ENCODE peak calls at places on chromosomes 2 and 18, in seven cellular contexts. E is transverse colon; N is pancreas; O is WTC11; J is foreskin fibroblast; A is CD8-positive, alpha-beta T cell; X is renal cortical epithelial cell. Q is an unnamed sample.

GRCh38 chr2:107588181-107588580 is 238.5 kb upstream of the RGPD4 start:
- DNase-seq in E (no peak), N (no peak), O (no peak), J (no peak), A (no peak), X (no peak), Q (no peak)

GRCh38 chr2:240988571-240989271 is 9.7 kb upstream of the SNED1 start:
- DNase-seq in E (peak), N (peak), O (no peak), J (no peak), A (no peak), X (no peak), Q (peak)

GRCh38 chr18:31954349-31954748 is 11.4 kb upstream of the TRAPPC8 start:
- DNase-seq in E (peak), N (no peak), O (no peak), J (peak), A (no peak), X (peak), Q (no peak)

GRCh38 chr2:42722328-42723190 is 41.4 kb downstream of the OXER1 start:
- DNase-seq in E (peak), N (peak), O (no peak), J (peak), A (no peak), X (peak), Q (peak)

GRCh38 chr18:12851709-12852108 is 32.3 kb downstream of the PTPN2 start:
- DNase-seq in E (no peak), N (no peak), O (no peak), J (peak), A (no peak), X (peak), Q (no peak)

GRCh38 chr2:29123584-29124349 is 8.6 kb downstream of the CLIP4 start:
- DNase-seq in E (no peak), N (no peak), O (no peak), J (peak), A (no peak), X (peak), Q (no peak)

GRCh38 chr18:77065221-77065981 is 67.2 kb downstream of the MBP start:
- DNase-seq in E (no peak), N (peak), O (no peak), J (peak), A (no peak), X (peak), Q (peak)

GRCh38 chr2:109124982-109125594 is 3.9 kb upstream of the SH3RF3 start:
- DNase-seq in E (no peak), N (no peak), O (peak), J (no peak), A (no peak), X (peak), Q (no peak)

GRCh38 chr18:79516441-79516931 is 120.8 kb downstream of the NFATC1 start:
- DNase-seq in E (no peak), N (no peak), O (no peak), J (no peak), A (no peak), X (no peak), Q (no peak)

GRCh38 chr2:196750977-196751631 is 48.4 kb downstream of the GTF3C3 start:
- DNase-seq in E (peak), N (peak), O (peak), J (peak), A (peak), X (peak), Q (peak)

GRCh38 chr2:86305195-86305975 is 32.0 kb downstream of the REEP1 start:
- DNase-seq in E (no peak), N (no peak), O (no peak), J (no peak), A (no peak), X (no peak), Q (no peak)

GRCh38 chr2:100767810-100768806 is 51.8 kb upstream of the NPAS2 start:
- DNase-seq in E (no peak), N (no peak), O (no peak), J (no peak), A (no peak), X (no peak), Q (no peak)

GRCh38 chr2:240981871-240982800 is 16.3 kb upstream of the SNED1 start:
- DNase-seq in E (peak), N (no peak), O (peak), J (no peak), A (no peak), X (no peak), Q (peak)

GRCh38 chr2:166173263-166173662 is 45.4 kb upstream of the SCN1A start:
- DNase-seq in E (no peak), N (no peak), O (no peak), J (no peak), A (no peak), X (no peak), Q (no peak)

GRCh38 chr2:174339971-174340399 is 5.2 kb downstream of the SP9 start:
- DNase-seq in E (no peak), N (no peak), O (no peak), J (no peak), A (no peak), X (no peak), Q (no peak)

GRCh38 chr2:20596973-20597867 is 53.7 kb downstream of the HS1BP3 start:
- DNase-seq in E (peak), N (no peak), O (peak), J (peak), A (no peak), X (peak), Q (peak)

GRCh38 chr18:7367336-7367735 is 136.4 kb downstream of the LRRC30 start:
- DNase-seq in E (no peak), N (no peak), O (peak), J (no peak), A (no peak), X (no peak), Q (no peak)

GRCh38 chr18:52544086-52544485 is 204.1 kb downstream of the DCC start:
- DNase-seq in E (no peak), N (no peak), O (no peak), J (no peak), A (no peak), X (no peak), Q (no peak)

GRCh38 chr2:161208527-161209139 is 48.4 kb downstream of the TANK start:
- DNase-seq in E (no peak), N (no peak), O (no peak), J (peak), A (no peak), X (peak), Q (no peak)

GRCh38 chr18:76970749-76971148 is 148.4 kb downstream of the ZNF236 start:
- DNase-seq in E (no peak), N (no peak), O (no peak), J (no peak), A (no peak), X (peak), Q (no peak)

GRCh38 chr2:241541564-241542277 is 16.8 kb upstream of the BOK start:
- DNase-seq in E (no peak), N (no peak), O (no peak), J (no peak), A (no peak), X (no peak), Q (no peak)

GRCh38 chr18:34493566-34494358 is 216.3 kb upstream of the DTNA start:
- DNase-seq in E (no peak), N (peak), O (peak), J (no peak), A (no peak), X (no peak), Q (peak)

GRCh38 chr18:55780591-55781071 is 192.6 kb upstream of the TCF4 start:
- DNase-seq in E (no peak), N (no peak), O (no peak), J (peak), A (no peak), X (no peak), Q (no peak)